ENCODE peak calls at places on chromosomes 7 and 10, in seven cellular contexts. One of them, this sample, is unnamed.

GRCh38 chr7:81605493-81605892 is 164.4 kb downstream of the HGF start:
- DNase-seq in NCI-H2081 treated with DMSO at 0.1 percent for 48 hours: no peak
- DNase-seq in cerebellum: no peak
- DNase-seq in endothelial cell: no peak
- DNase-seq in AG04450: no peak
- DNase-seq in AG09319: no peak
- DNase-seq in PC-9: no peak
- DNase-seq in this sample: no peak

GRCh38 chr7:46569117-46569433 is 648.0 kb upstream of the IGFBP3 start:
- DNase-seq in NCI-H2081 treated with DMSO at 0.1 percent for 48 hours: no peak
- DNase-seq in cerebellum: no peak
- DNase-seq in endothelial cell: no peak
- DNase-seq in AG04450: no peak
- DNase-seq in AG09319: no peak
- DNase-seq in PC-9: peak; percentile 85
- DNase-seq in this sample: no peak

GRCh38 chr10:100328198-100328597 is 1.8 kb downstream of the PKD2L1 start:
- DNase-seq in NCI-H2081 treated with DMSO at 0.1 percent for 48 hours: no peak
- DNase-seq in cerebellum: no peak
- DNase-seq in endothelial cell: no peak
- DNase-seq in AG04450: no peak
- DNase-seq in AG09319: no peak
- DNase-seq in PC-9: no peak
- DNase-seq in this sample: no peak

GRCh38 chr10:62993121-62993520 is 140.0 kb upstream of the NRBF2 start:
- DNase-seq in NCI-H2081 treated with DMSO at 0.1 percent for 48 hours: no peak
- DNase-seq in cerebellum: no peak
- DNase-seq in endothelial cell: no peak
- DNase-seq in AG04450: no peak
- DNase-seq in AG09319: no peak
- DNase-seq in PC-9: no peak
- DNase-seq in this sample: no peak

GRCh38 chr10:93469454-93469853 is 12.7 kb downstream of the MYOF start:
- DNase-seq in NCI-H2081 treated with DMSO at 0.1 percent for 48 hours: no peak
- DNase-seq in cerebellum: no peak
- DNase-seq in endothelial cell: no peak
- DNase-seq in AG04450: no peak
- DNase-seq in AG09319: no peak
- DNase-seq in PC-9: no peak
- DNase-seq in this sample: no peak

GRCh38 chr7:97003262-97004236 is 1.8 kb upstream of the DLX6 start:
- DNase-seq in NCI-H2081 treated with DMSO at 0.1 percent for 48 hours: no peak
- DNase-seq in cerebellum: no peak
- DNase-seq in endothelial cell: no peak
- DNase-seq in AG04450: no peak
- DNase-seq in AG09319: no peak
- DNase-seq in PC-9: no peak
- DNase-seq in this sample: no peak

GRCh38 chr7:133853706-133854276 is 273.3 kb upstream of the LRGUK start:
- DNase-seq in NCI-H2081 treated with DMSO at 0.1 percent for 48 hours: peak; percentile 13
- DNase-seq in cerebellum: no peak
- DNase-seq in endothelial cell: peak; percentile 34
- DNase-seq in AG04450: peak; percentile 61
- DNase-seq in AG09319: peak; percentile 66
- DNase-seq in PC-9: peak; percentile 87
- DNase-seq in this sample: peak; percentile 85

GRCh38 chr10:78911533-78912340 is 157.0 kb upstream of the ZMIZ1 start:
- DNase-seq in NCI-H2081 treated with DMSO at 0.1 percent for 48 hours: no peak
- DNase-seq in cerebellum: no peak
- DNase-seq in endothelial cell: no peak
- DNase-seq in AG04450: no peak
- DNase-seq in AG09319: no peak
- DNase-seq in PC-9: no peak
- DNase-seq in this sample: no peak

GRCh38 chr7:36784991-36785940 is 61.0 kb upstream of the AOAH start:
- DNase-seq in NCI-H2081 treated with DMSO at 0.1 percent for 48 hours: no peak
- DNase-seq in cerebellum: no peak
- DNase-seq in endothelial cell: no peak
- DNase-seq in AG04450: no peak
- DNase-seq in AG09319: no peak
- DNase-seq in PC-9: no peak
- DNase-seq in this sample: peak; percentile 82

GRCh38 chr7:32093415-32094408 is 23.5 kb upstream of the PDE1C start:
- DNase-seq in NCI-H2081 treated with DMSO at 0.1 percent for 48 hours: no peak
- DNase-seq in cerebellum: no peak
- DNase-seq in endothelial cell: no peak
- DNase-seq in AG04450: peak; percentile 8
- DNase-seq in AG09319: peak; percentile 60
- DNase-seq in PC-9: no peak
- DNase-seq in this sample: no peak

GRCh38 chr7:11760372-11760771 is 71.6 kb downstream of the THSD7A start:
- DNase-seq in NCI-H2081 treated with DMSO at 0.1 percent for 48 hours: peak; percentile 37
- DNase-seq in cerebellum: no peak
- DNase-seq in endothelial cell: no peak
- DNase-seq in AG04450: no peak
- DNase-seq in AG09319: peak; percentile 19
- DNase-seq in PC-9: no peak
- DNase-seq in this sample: no peak

GRCh38 chr10:97914837-97915211 is 65.2 kb downstream of the GOLGA7B start:
- DNase-seq in NCI-H2081 treated with DMSO at 0.1 percent for 48 hours: peak; percentile 7
- DNase-seq in cerebellum: peak; percentile 80
- DNase-seq in endothelial cell: peak; percentile 85
- DNase-seq in AG04450: no peak
- DNase-seq in AG09319: peak; percentile 3
- DNase-seq in PC-9: peak; percentile 35
- DNase-seq in this sample: peak; percentile 47

GRCh38 chr7:157766098-157766497 is 429.3 kb downstream of the DNAJB6 start:
- DNase-seq in NCI-H2081 treated with DMSO at 0.1 percent for 48 hours: no peak
- DNase-seq in cerebellum: no peak
- DNase-seq in endothelial cell: no peak
- DNase-seq in AG04450: no peak
- DNase-seq in AG09319: no peak
- DNase-seq in PC-9: no peak
- DNase-seq in this sample: no peak

GRCh38 chr10:71475243-71475871 is 78.6 kb downstream of the CDH23 start:
- DNase-seq in NCI-H2081 treated with DMSO at 0.1 percent for 48 hours: no peak
- DNase-seq in cerebellum: no peak
- DNase-seq in endothelial cell: peak; percentile 53
- DNase-seq in AG04450: no peak
- DNase-seq in AG09319: no peak
- DNase-seq in PC-9: no peak
- DNase-seq in this sample: no peak

GRCh38 chr10:62627985-62628384 is 176.5 kb upstream of the ADO start:
- DNase-seq in NCI-H2081 treated with DMSO at 0.1 percent for 48 hours: no peak
- DNase-seq in cerebellum: no peak
- DNase-seq in endothelial cell: no peak
- DNase-seq in AG04450: no peak
- DNase-seq in AG09319: no peak
- DNase-seq in PC-9: no peak
- DNase-seq in this sample: no peak

GRCh38 chr10:16856567-16856966 is 39.3 kb upstream of the RSU1 start:
- DNase-seq in NCI-H2081 treated with DMSO at 0.1 percent for 48 hours: peak; percentile 8
- DNase-seq in cerebellum: no peak
- DNase-seq in endothelial cell: peak; percentile 19
- DNase-seq in AG04450: no peak
- DNase-seq in AG09319: no peak
- DNase-seq in PC-9: no peak
- DNase-seq in this sample: no peak

GRCh38 chr10:50846753-50847152 is 38.7 kb downstream of the A1CF start:
- DNase-seq in NCI-H2081 treated with DMSO at 0.1 percent for 48 hours: no peak
- DNase-seq in cerebellum: no peak
- DNase-seq in endothelial cell: no peak
- DNase-seq in AG04450: no peak
- DNase-seq in AG09319: no peak
- DNase-seq in PC-9: no peak
- DNase-seq in this sample: no peak

GRCh38 chr7:142412551-142413193 is 154.8 kb upstream of the PRSS58 start:
- DNase-seq in NCI-H2081 treated with DMSO at 0.1 percent for 48 hours: no peak
- DNase-seq in cerebellum: no peak
- DNase-seq in endothelial cell: peak; percentile 61
- DNase-seq in AG04450: no peak
- DNase-seq in AG09319: peak; percentile 12
- DNase-seq in PC-9: peak; percentile 62
- DNase-seq in this sample: peak; percentile 85

GRCh38 chr7:157977306-157977705 is 610.3 kb downstream of the PTPRN2 start:
- DNase-seq in NCI-H2081 treated with DMSO at 0.1 percent for 48 hours: no peak
- DNase-seq in cerebellum: no peak
- DNase-seq in endothelial cell: no peak
- DNase-seq in AG04450: no peak
- DNase-seq in AG09319: no peak
- DNase-seq in PC-9: no peak
- DNase-seq in this sample: no peak

GRCh38 chr10:26441491-26442214 is 3.5 kb downstream of the APBB1IP start:
- DNase-seq in NCI-H2081 treated with DMSO at 0.1 percent for 48 hours: no peak
- DNase-seq in cerebellum: no peak
- DNase-seq in endothelial cell: no peak
- DNase-seq in AG04450: no peak
- DNase-seq in AG09319: no peak
- DNase-seq in PC-9: no peak
- DNase-seq in this sample: peak; percentile 57

GRCh38 chr7:47291461-47292051 is 290.4 kb downstream of the TNS3 start:
- DNase-seq in NCI-H2081 treated with DMSO at 0.1 percent for 48 hours: no peak
- DNase-seq in cerebellum: no peak
- DNase-seq in endothelial cell: no peak
- DNase-seq in AG04450: peak; percentile 61
- DNase-seq in AG09319: peak; percentile 73
- DNase-seq in PC-9: peak; percentile 76
- DNase-seq in this sample: peak; percentile 17

GRCh38 chr7:76310102-76310957 is 7.9 kb downstream of the HSPB1 start:
- DNase-seq in NCI-H2081 treated with DMSO at 0.1 percent for 48 hours: peak; percentile 47
- DNase-seq in cerebellum: peak; percentile 63
- DNase-seq in endothelial cell: no peak
- DNase-seq in AG04450: no peak
- DNase-seq in AG09319: no peak
- DNase-seq in PC-9: no peak
- DNase-seq in this sample: no peak

GRCh38 chr7:468681-469590 is 50.7 kb downstream of the PDGFA start:
- DNase-seq in NCI-H2081 treated with DMSO at 0.1 percent for 48 hours: no peak
- DNase-seq in cerebellum: no peak
- DNase-seq in endothelial cell: no peak
- DNase-seq in AG04450: no peak
- DNase-seq in AG09319: no peak
- DNase-seq in PC-9: no peak
- DNase-seq in this sample: no peak

This sample was measured in Jurkat, Clone E6-1.